ENCODE peak calls at places on chromosome 4, in four cellular contexts. T is breast epithelium, W is upper lobe of left lung, Y is HCT116. L is an unnamed sample.

GRCh38 chr4:174714393-174715211 is 114.4 kb downstream of the GLRA3 start:
- DNase-seq in T (no peak), W (no peak), Y (peak; percentile 59), L (peak; percentile 16)

GRCh38 chr4:30767147-30767546 is 47.0 kb downstream of the PCDH7 start:
- DNase-seq in W (no peak), T (no peak), Y (peak; percentile 72), L (no peak)

GRCh38 chr4:101191302-101192098 is 155.8 kb downstream of the PPP3CA start:
- DNase-seq in T (peak; percentile 56), Y (no peak), W (no peak), L (peak; percentile 50)

GRCh38 chr4:113641025-113641431 is 120.5 kb downstream of the CAMK2D start:
- DNase-seq in W (no peak), Y (no peak), T (no peak), L (no peak)

GRCh38 chr4:38163216-38164006 is 203.2 kb downstream of the PTTG2 start:
- DNase-seq in W (no peak), Y (no peak), T (no peak), L (no peak)

GRCh38 chr4:123832173-123833026 is 435.8 kb downstream of the SPRY1 start:
- DNase-seq in T (no peak), Y (no peak), W (no peak), L (peak; percentile 10)

GRCh38 chr4:7957113-7957656 is 17.5 kb upstream of the AFAP1 start:
- DNase-seq in W (no peak), T (no peak), Y (no peak), L (no peak)

GRCh38 chr4:6470502-6471302 is 1.7 kb downstream of the PPP2R2C start:
- DNase-seq in W (peak; percentile 87), T (peak; percentile 54), Y (no peak), L (no peak)

GRCh38 chr4:909821-910220 is 22.3 kb downstream of the GAK start:
- DNase-seq in W (peak; percentile 59), T (no peak), Y (no peak), L (no peak)

GRCh38 chr4:6308890-6309643 is 39.4 kb downstream of the WFS1 start:
- DNase-seq in Y (no peak), W (peak; percentile 87), T (no peak), L (no peak)

GRCh38 chr4:182019148-182019652 is 224.0 kb upstream of the TENM3 start:
- DNase-seq in Y (no peak), W (no peak), T (no peak), L (no peak)

GRCh38 chr4:142473960-142474338 is 372.2 kb downstream of the INPP4B start:
- DNase-seq in W (no peak), Y (no peak), T (no peak), L (no peak)

GRCh38 chr4:38161208-38162113 is 201.3 kb downstream of the PTTG2 start:
- DNase-seq in T (no peak), W (no peak), Y (no peak), L (no peak)

GRCh38 chr4:52982246-52982950 is 120.3 kb downstream of the RASL11B start:
- DNase-seq in Y (peak; percentile 28), T (no peak), W (no peak), L (no peak)

GRCh38 chr4:57199267-57199666 is 89.1 kb upstream of the IGFBP7 start:
- DNase-seq in W (no peak), Y (no peak), T (no peak), L (no peak)

GRCh38 chr4:82431026-82431745 is 796 bp downstream of the ENOPH1 start:
- DNase-seq in T (no peak), Y (no peak), W (peak; percentile 88), L (peak; percentile 64)

GRCh38 chr4:121690001-121690400 is 6.8 kb downstream of the ANXA5 start:
- DNase-seq in W (no peak), T (no peak), Y (no peak), L (no peak)

GRCh38 chr4:112279882-112280315 is 5.8 kb downstream of the TIFA start:
- DNase-seq in T (no peak), W (no peak), Y (no peak), L (no peak)

GRCh38 chr4:112280657-112281056 is 5.0 kb downstream of the TIFA start:
- DNase-seq in W (no peak), T (no peak), Y (no peak), L (no peak)

GRCh38 chr4:112277220-112277619 is 8.5 kb downstream of the TIFA start:
- DNase-seq in T (no peak), Y (no peak), W (no peak), L (no peak)

GRCh38 chr4:112277705-112278448 is 7.8 kb downstream of the TIFA start:
- DNase-seq in T (no peak), Y (no peak), W (no peak), L (no peak)

GRCh38 chr4:112279025-112279881 is 6.5 kb downstream of the TIFA start:
- DNase-seq in W (no peak), T (no peak), Y (no peak), L (no peak)
- TF ChIP-seq POLR2A in W (no peak), T (no peak), Y (no peak), L (no peak)

GRCh38 chr4:2962614-2963184 is 507 bp downstream of the NOP14 start:
- DNase-seq in Y (peak; percentile 12), T (no peak), W (no peak), L (peak; percentile 40)

GRCh38 chr4:2964077-2964471 is 703 bp downstream of the GRK4 start:
- DNase-seq in T (no peak), W (no peak), Y (no peak), L (no peak)

GRCh38 chr4:2963185-2964076 is at the start of the genes GRK4 and NOP14:
- DNase-seq in T (peak; percentile 96), Y (peak; percentile 93), W (peak; percentile 100), L (peak; percentile 98)

GRCh38 chr4:2961411-2962098 is 1.7 kb downstream of the NOP14 start:
- DNase-seq in W (peak; percentile 62), T (no peak), Y (no peak), L (no peak)

DNA sequence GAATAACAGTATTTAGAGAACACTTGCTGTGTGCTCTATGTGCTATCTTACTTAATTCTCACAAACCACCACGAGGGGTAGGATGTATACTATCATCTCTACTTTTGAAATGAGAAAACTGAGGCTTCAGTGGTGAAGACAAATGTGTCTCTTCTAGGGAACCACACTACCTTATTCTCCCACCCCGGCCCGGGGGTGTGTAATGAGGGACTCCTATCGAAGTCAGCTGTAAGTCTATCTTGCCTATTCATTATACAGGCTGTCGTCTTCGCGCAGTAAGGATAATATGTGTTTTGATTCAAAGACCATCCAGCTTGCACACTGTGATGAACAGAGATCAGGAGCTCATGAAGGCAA is 1.1 kb downstream of the NOP14 start:
- DNase-seq in W (no peak), T (no peak), Y (no peak), L (no peak)
- H3K4me3 ChIP-seq in W (peak overlapping the region; percentile 100), T (peak overlapping the region; percentile 93), Y (peak overlapping the region; percentile 63), L (peak overlapping the region; percentile 85)

DNA sequence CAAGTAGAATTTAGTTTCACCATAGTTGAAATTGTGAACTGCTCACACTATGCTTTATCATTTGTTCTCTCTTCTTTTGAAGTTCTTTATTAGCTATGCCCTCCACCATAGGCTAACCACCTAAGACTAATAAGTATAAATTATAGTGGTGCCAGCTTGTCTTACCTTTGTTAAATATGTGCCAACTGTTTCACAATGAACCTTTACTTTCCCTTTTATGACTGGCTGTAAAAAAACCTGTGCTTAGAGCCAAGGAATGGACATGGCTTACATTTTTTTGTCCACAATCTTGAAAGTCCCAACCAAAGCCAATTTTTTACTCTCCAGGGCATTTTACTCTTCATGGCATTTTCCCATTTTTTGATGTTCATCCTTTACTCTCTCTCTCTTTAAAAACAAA is 123.5 kb upstream of the LEF1 start:
- DNase-seq in T (no peak), Y (no peak), W (no peak), L (no peak)
- TF ChIP-seq POLR2AphosphoS5 in T (no peak), Y (no peak), W (no peak), L (no peak)

DNA sequence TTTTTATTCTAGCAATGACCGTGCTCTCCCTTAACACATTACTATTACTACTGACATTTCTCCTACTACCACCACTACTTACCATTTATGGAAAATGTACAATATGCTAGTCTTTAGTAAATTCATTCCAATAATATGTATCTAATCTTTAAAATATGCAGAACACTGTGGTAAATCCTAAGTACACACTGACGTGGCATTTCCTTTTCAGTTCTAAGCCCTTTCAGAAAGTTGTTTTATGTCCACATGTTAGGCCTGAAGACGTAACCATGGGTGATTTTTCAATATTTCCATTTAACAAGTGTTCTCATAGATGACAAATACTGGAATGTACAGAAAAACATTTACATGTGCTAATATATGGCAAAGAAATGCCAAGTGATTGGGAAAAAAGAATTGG is 268.6 kb upstream of the SLIT2 start:
- DNase-seq in Y (no peak), W (no peak), T (no peak), L (no peak)
- TF ChIP-seq POLR2A in Y (no peak), W (no peak), T (no peak), L (no peak)

DNA sequence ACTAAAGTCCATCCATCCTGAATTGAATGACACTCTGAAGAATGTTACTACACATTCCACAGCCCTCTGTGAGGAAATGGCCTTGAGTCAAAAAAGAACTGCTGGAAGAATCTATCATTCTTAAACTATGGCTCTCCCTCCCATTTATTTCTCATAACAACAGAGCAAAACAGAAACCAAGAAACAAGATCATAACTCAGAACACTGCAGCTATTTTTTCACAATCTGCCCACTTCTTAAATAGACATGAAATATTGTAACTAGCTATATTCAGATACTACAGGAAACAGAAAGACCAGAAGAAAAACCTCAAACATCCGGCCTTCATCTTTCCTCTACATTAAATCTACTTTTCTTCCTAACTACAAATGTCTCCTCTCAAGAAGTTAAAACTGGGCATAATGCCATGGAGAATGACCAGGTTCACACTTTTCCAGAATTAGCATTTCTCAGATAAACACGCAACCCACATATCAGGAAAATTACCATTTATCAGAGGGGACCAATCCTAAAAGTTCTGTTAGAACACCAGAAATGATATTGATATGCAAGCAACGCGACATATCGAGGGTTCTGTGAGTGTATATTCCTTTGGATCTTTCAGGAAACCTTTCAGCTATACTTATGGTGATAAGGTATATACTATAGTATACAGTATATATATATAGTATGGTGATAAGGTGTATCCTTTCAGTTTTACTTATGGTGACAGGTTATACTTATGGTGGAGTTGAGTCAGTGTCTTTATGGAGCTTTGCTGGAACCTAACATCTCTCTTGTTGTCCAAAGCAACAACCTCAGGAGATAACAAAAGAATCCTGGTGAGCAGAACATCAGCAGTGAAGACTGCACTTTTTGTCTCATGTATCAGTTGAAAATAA is 60.4 kb upstream of the IRF2 start:
- DNase-seq in Y (no peak), T (no peak), W (no peak), L (no peak)
- H3K4me3 ChIP-seq in Y (no peak overlapping the region), T (peak overlapping the region; percentile 13), W (no peak overlapping the region), L (no peak overlapping the region)

GRCh38 chr4:152482211-152482610 is 53.7 kb downstream of the FBXW7 start:
- DNase-seq in W (no peak), T (no peak), Y (no peak), L (no peak)

GRCh38 chr4:152480901-152481300 is 55.0 kb downstream of the FBXW7 start:
- DNase-seq in Y (no peak), T (no peak), W (no peak), L (no peak)

GRCh38 chr4:152486414-152487389 is 49.2 kb downstream of the FBXW7 start:
- DNase-seq in Y (no peak), W (no peak), T (no peak), L (no peak)

GRCh38 chr4:152488246-152488645 is 47.6 kb downstream of the FBXW7 start:
- DNase-seq in T (no peak), Y (no peak), W (no peak), L (no peak)

GRCh38 chr4:152485726-152486276 is 50.1 kb downstream of the FBXW7 start:
- DNase-seq in W (no peak), Y (no peak), T (no peak), L (no peak)
- TF ChIP-seq POLR2AphosphoS5 in W (no peak), Y (no peak), T (no peak), L (peak; percentile 14)